ENCODE peak calls at places on chromosomes 11 and 22, in six cellular contexts. Z is PC-3, B is upper lobe of right lung, C is pancreas, N is AG04450, P is GM12865. J is an unnamed sample.

GRCh38 chr11:42528471-42528870 is 783.3 kb upstream of the API5 start:
- DNase-seq in Z (no peak), B (no peak), C (no peak), N (no peak), P (no peak), J (no peak)

GRCh38 chr11:3796346-3796745 is 1.0 kb downstream of the NUP98 start:
- DNase-seq in Z (no peak), B (no peak), C (no peak), N (no peak), P (no peak), J (no peak)

GRCh38 chr11:70040452-70040851 is 37.7 kb upstream of the ANO1 start:
- DNase-seq in Z (no peak), B (no peak), C (no peak), N (no peak), P (no peak), J (no peak)

GRCh38 chr11:111064118-111064517 is 181.4 kb upstream of the POU2AF2 start:
- DNase-seq in Z (peak), B (no peak), C (no peak), N (peak), P (no peak), J (peak)

GRCh38 chr11:66189031-66189745 is 79.3 kb upstream of the RAB1B start:
- DNase-seq in Z (peak), B (no peak), C (no peak), N (no peak), P (no peak), J (no peak)

GRCh38 chr22:21074092-21074715 is 28.5 kb downstream of the LRRC74B start:
- DNase-seq in Z (peak), B (no peak), C (no peak), N (no peak), P (no peak), J (peak)

GRCh38 chr11:124902616-124903015 is 5.0 kb upstream of the ROBO4 start:
- DNase-seq in Z (peak), B (no peak), C (no peak), N (no peak), P (no peak), J (no peak)

GRCh38 chr11:86156397-86156977 is 87.6 kb upstream of the PICALM start:
- DNase-seq in Z (no peak), B (no peak), C (no peak), N (no peak), P (no peak), J (no peak)

GRCh38 chr11:105610796-105611361 is 1.0 kb downstream of the GRIA4 start:
- DNase-seq in Z (no peak), B (no peak), C (no peak), N (no peak), P (no peak), J (no peak)

GRCh38 chr22:20032407-20032991 is 11.6 kb downstream of the TANGO2 start:
- DNase-seq in Z (no peak), B (no peak), C (peak), N (no peak), P (no peak), J (no peak)

GRCh38 chr22:49325531-49326395 is 501.9 kb downstream of the BRD1 start:
- DNase-seq in Z (no peak), B (peak), C (no peak), N (no peak), P (no peak), J (no peak)

GRCh38 chr11:111206472-111206871 is 39.1 kb upstream of the POU2AF2 start:
- DNase-seq in Z (peak), B (no peak), C (no peak), N (peak), P (no peak), J (peak)

GRCh38 chr11:88886796-88887195 is 179.0 kb downstream of the GRM5 start:
- DNase-seq in Z (peak), B (no peak), C (no peak), N (peak), P (peak), J (no peak)

GRCh38 chr11:59559886-59560285 is 48.5 kb downstream of the OR4D9 start:
- DNase-seq in Z (no peak), B (no peak), C (no peak), N (no peak), P (no peak), J (no peak)
- H3K4me3 ChIP-seq in Z (peak), B (peak), C (no peak), N (peak), P (peak), J (peak)

GRCh38 chr11:39459606-39460005 is 1999.8 kb downstream of the LRRC4C start:
- DNase-seq in Z (no peak), B (no peak), C (no peak), N (no peak), P (no peak), J (no peak)

GRCh38 chr11:39461065-39461464 is 1998.4 kb downstream of the LRRC4C start:
- DNase-seq in Z (no peak), B (no peak), C (no peak), N (no peak), P (no peak), J (no peak)

DNA sequence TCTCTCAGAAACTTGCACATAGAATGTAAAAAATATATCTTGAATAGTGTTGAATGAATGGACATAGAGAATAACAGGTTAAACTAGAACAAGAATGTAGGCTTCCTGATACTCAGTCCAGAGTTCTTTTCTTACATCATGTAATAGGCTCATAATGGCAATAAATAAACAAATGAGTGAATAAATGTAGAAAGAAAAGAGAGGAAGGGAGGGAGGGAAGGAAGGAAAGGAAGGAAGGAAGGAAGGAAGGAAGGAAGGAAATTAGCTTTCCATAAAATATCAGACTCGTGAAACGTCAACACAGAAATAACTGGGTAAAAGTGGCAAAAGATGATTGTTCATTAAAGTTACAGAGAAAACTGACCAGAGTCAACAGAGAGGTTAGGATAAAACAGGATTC is 2001.0 kb downstream of the LRRC4C start:
- DNase-seq in Z (no peak), B (no peak), C (no peak), N (no peak), P (no peak), J (no peak)
- TF ChIP-seq CTCF in Z (no peak), B (no peak), C (no peak), N (no peak), P (no peak), J (no peak)

GRCh38 chr11:120337133-120337895 is 1.1 kb downstream of the ARHGEF12 start:
- DNase-seq in Z (peak), B (no peak), C (peak), N (no peak), P (peak), J (no peak)
- H3K4me3 ChIP-seq in Z (peak), B (peak), C (peak), N (peak), P (peak), J (peak)

DNA sequence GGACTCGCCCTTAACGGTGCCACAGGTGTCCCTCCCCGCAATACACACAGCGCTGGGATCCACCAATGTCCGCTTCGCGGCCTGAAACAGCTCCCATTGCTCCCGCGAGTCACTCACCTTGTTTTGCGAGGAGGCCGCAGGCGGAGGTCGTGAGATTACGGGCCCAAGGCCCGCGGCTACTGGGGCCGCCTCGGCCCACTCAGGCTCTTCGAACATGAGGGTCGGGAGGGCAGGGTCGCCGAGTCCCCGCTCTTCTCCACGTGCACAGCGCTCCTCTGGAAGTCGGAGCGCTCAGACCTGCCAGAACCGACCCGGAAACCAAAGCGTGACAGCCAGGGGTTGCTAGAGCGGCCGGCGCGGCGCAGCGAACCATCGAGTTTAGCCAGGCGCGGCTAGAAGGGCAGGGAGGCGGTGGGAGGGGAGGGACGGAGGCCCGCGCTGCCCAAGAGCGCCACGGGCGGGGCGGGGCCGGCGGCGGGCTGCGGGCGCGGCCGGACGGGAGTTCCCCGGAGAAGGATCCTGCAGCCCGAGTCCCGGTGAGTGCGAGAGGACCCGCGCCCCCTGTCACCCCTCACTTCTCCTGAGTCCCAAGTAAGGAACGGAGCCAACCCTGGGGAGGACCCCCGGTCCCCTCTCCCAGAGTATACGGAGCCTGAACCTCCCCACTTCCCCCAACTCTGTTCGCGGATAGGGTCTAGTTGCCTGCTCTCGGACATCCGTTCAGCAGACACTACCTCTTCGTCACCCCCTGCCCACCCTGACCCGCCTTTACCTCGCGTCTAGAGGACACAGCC is at the start of the genes ILK and RRP8:
- DNase-seq in Z (peak), B (peak), C (peak), N (peak), P (peak), J (peak)
- TF ChIP-seq CTCF in Z (no peak), B (peak), C (no peak), N (peak), P (no peak), J (peak)

DNA sequence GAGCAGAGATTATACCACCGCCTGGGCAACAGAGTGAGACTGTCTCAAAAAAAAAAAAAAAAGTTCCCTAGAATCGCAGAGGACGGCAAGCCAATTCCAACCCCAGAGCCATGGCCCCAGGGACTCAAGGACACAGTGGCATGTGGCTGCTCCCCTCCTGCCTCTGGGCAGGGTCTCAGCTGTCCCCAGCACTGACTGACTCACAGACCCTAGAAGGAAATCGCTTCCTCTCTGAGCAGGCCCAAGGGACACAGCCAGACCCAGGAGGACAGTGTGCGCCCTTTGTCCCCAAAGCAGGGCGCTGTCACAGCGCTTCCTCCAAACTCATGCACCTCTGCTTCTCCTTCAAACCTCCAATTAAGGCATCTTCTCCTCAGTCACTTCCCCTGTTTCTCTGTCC is 2.3 kb downstream of the PACSIN3 start:
- DNase-seq in Z (no peak), B (no peak), C (no peak), N (no peak), P (no peak), J (no peak)
- H3K4me3 ChIP-seq in Z (peak), B (no peak), C (no peak), N (no peak), P (no peak), J (no peak)

GRCh38 chr11:64170419-64170818 is 4.5 kb upstream of the MACROD1 start:
- DNase-seq in Z (no peak), B (no peak), C (no peak), N (no peak), P (no peak), J (no peak)

GRCh38 chr11:64164392-64165312 is 1.3 kb downstream of the MACROD1 start:
- DNase-seq in Z (peak), B (peak), C (no peak), N (no peak), P (no peak), J (no peak)

GRCh38 chr11:64163951-64164350 is 2.0 kb downstream of the MACROD1 start:
- DNase-seq in Z (no peak), B (no peak), C (no peak), N (no peak), P (no peak), J (no peak)

GRCh38 chr11:64165482-64165841 is 451 bp downstream of the MACROD1 start:
- DNase-seq in Z (peak), B (peak), C (no peak), N (no peak), P (peak), J (no peak)

GRCh38 chr11:64165842-64166635 is at the start of gene MACROD1:
- DNase-seq in Z (peak), B (peak), C (peak), N (peak), P (peak), J (no peak)
- TF ChIP-seq CTCF in Z (no peak), B (no peak), C (no peak), N (no peak), P (no peak), J (no peak)

DNA sequence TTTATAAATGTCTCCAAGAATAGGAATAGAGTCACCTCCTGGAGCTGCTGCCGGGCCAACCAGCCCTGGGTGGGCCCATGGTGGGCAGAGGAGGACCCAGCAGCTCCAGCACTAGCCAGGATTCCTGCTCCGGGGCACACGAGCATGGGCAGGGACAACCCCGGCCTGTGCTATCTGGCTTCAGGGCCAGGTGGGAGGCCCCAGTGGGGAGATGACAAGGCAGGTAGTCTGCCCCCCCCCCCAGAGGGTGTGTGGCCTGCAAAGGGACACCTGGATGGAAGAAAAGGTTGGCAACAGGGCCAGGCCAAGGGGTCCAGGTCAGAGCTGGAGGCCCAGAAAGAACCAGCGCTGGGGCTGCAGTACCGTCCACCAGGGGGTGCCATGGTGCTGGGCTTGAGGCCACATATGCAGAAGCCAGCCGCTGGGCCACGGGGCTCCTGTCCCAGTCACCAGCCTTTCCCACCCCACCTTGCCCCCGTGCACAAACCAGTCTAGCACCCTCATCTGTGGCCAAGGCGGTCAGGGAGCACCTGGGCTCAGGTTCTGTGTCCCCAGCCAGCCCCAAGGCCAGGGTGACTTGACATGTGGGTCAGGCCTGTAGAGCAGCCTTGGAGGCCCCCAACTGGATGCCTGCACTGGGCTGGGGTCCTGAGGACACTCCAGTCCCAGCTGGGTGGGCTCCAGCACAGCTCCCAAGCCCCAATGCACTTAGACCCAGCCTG is 3.5 kb downstream of the TSPAN32 start:
- DNase-seq in Z (peak), B (peak), C (peak), N (no peak), P (peak), J (no peak)
- H3K4me3 ChIP-seq in Z (no peak), B (no peak), C (no peak), N (peak), P (no peak), J (no peak)

GRCh38 chr11:44456544-44457270 is 108.8 kb upstream of the CD82 start:
- DNase-seq in Z (peak), B (no peak), C (no peak), N (no peak), P (peak), J (no peak)
- TF ChIP-seq CTCF in Z (peak), B (peak), C (no peak), N (peak), P (peak), J (peak)

DNA sequence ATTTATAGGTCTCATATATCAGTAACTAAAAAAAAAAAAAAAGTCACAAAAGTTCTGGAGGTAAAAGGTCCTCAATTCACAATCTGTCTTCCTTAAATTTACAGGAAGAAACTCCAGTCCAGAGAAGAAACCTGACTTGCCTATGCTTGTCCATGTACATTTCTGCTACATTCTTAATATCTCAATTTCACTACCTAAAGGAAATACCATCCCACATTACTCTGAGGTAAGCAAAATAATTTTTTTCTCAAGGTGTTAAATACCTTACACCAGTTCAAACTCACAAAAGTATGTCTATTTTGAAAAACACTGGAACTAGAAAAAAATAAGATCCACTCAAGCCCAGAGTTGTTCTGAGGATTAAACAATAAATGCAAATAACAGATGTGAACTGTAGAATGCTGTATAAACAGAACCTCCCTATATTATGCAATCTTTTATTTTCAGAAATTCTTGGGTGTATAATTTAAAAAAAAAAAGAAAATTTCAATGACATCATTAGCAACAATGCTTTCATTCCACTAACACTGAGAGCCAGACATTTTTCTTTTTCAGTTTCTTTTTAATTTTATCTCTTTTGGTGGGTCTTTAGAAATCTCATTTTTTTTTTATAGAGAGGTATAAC is 49.9 kb upstream of the GDPD4 start:
- DNase-seq in Z (no peak), B (no peak), C (no peak), N (no peak), P (no peak), J (no peak)
- H3K4me3 ChIP-seq in Z (no peak), B (no peak), C (no peak), N (no peak), P (no peak), J (no peak)

DNA sequence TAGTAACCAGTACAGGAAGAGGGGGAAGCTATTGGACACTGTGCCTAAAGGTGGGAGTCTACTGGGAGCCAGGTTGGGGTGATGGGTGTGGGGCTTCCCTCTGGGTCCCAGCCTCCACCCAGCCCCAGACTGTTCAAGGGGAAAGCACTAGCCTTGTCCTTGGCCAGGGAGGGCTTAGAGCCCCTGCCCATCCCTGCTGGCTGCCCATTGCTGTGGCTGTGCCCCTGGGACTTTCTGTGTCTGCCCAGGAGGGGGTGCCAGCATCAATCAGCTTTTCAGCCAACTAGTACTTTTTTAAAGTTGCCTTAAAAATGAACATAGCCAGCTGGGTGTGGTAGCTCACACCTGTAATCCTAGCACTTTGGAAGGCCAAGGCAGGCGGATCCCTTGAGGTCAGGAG is 19.9 kb downstream of the INCENP start:
- DNase-seq in Z (no peak), B (peak), C (no peak), N (no peak), P (no peak), J (no peak)
- TF ChIP-seq CTCF in Z (peak), B (no peak), C (no peak), N (peak), P (no peak), J (peak)

J was measured in astrocyte of the cerebellum.